ENCODE peak calls at places on chromosomes 11 and 22, in six cellular contexts. One of them, this sample, is unnamed.

GRCh38 chr11:65827774-65828156 is 6.0 kb upstream of the SNX32 start:
- DNase-seq in esophagus squamous epithelium: no peak
- DNase-seq in effector CD4-positive, alpha-beta T cell: no peak
- DNase-seq in HTR-8/SVneo: no peak
- DNase-seq in GM23338: no peak
- DNase-seq in NCI-H1930: no peak
- DNase-seq in this sample: no peak

GRCh38 chr11:84465040-84465439 is 1162.1 kb downstream of the DLG2 start:
- DNase-seq in HTR-8/SVneo: no peak
- DNase-seq in GM23338: no peak
- DNase-seq in effector CD4-positive, alpha-beta T cell: no peak
- DNase-seq in NCI-H1930: no peak
- DNase-seq in esophagus squamous epithelium: no peak
- DNase-seq in this sample: no peak

GRCh38 chr11:135027461-135027860 is 615.4 kb upstream of the B3GAT1 start:
- DNase-seq in effector CD4-positive, alpha-beta T cell: no peak
- DNase-seq in esophagus squamous epithelium: no peak
- DNase-seq in NCI-H1930: no peak
- DNase-seq in HTR-8/SVneo: no peak
- DNase-seq in GM23338: peak; percentile 89
- DNase-seq in this sample: no peak

GRCh38 chr11:77732143-77732542 is 88.4 kb downstream of the RSF1 start:
- DNase-seq in effector CD4-positive, alpha-beta T cell: no peak
- DNase-seq in GM23338: no peak
- DNase-seq in NCI-H1930: no peak
- DNase-seq in HTR-8/SVneo: no peak
- DNase-seq in esophagus squamous epithelium: no peak
- DNase-seq in this sample: no peak

GRCh38 chr22:37979782-37980181 is 4.6 kb downstream of the SOX10 start:
- DNase-seq in GM23338: no peak
- DNase-seq in esophagus squamous epithelium: no peak
- DNase-seq in NCI-H1930: no peak
- DNase-seq in effector CD4-positive, alpha-beta T cell: no peak
- DNase-seq in HTR-8/SVneo: no peak
- DNase-seq in this sample: no peak

GRCh38 chr11:119607726-119608125 is 121.3 kb downstream of the NECTIN1 start:
- DNase-seq in HTR-8/SVneo: no peak
- DNase-seq in GM23338: no peak
- DNase-seq in NCI-H1930: no peak
- DNase-seq in esophagus squamous epithelium: no peak
- DNase-seq in effector CD4-positive, alpha-beta T cell: no peak
- DNase-seq in this sample: peak; percentile 28

GRCh38 chr11:83219095-83219494 is 25.6 kb downstream of the ANKRD42 start:
- DNase-seq in effector CD4-positive, alpha-beta T cell: no peak
- DNase-seq in esophagus squamous epithelium: no peak
- DNase-seq in GM23338: peak; percentile 59
- DNase-seq in HTR-8/SVneo: no peak
- DNase-seq in NCI-H1930: no peak
- DNase-seq in this sample: no peak

GRCh38 chr11:134988495-134988894 is 576.5 kb upstream of the B3GAT1 start:
- DNase-seq in GM23338: no peak
- DNase-seq in esophagus squamous epithelium: no peak
- DNase-seq in effector CD4-positive, alpha-beta T cell: no peak
- DNase-seq in NCI-H1930: no peak
- DNase-seq in HTR-8/SVneo: no peak
- DNase-seq in this sample: no peak

This sample was measured in NCI-H2107.